ENCODE peak calls at places on chromosomes 5 and 9, in four cellular contexts. N is K562, C is GM12891, P is GM12878. L is an unnamed sample.

GRCh38 chr5:38718874-38719391 is 126.9 kb upstream of the OSMR start:
- DNase-seq in N (no peak), C (no peak), P (no peak), L (no peak)

GRCh38 chr9:34599546-34599945 is 10.0 kb upstream of the CNTFR start:
- DNase-seq in N (peak), C (no peak), P (no peak), L (no peak)

GRCh38 chr5:77546-77945 is 14.4 kb upstream of the PLEKHG4B start:
- DNase-seq in N (no peak), C (no peak), P (no peak), L (no peak)

GRCh38 chr5:170355601-170356098 is 33.5 kb downstream of the KCNMB1 start:
- DNase-seq in N (no peak), C (no peak), P (no peak), L (no peak)

GRCh38 chr5:94908889-94909480 is 290.5 kb downstream of the SLF1 start:
- DNase-seq in N (peak), C (no peak), P (no peak), L (peak)

GRCh38 chr5:142304013-142304701 is 20.7 kb downstream of the SPRY4 start:
- DNase-seq in N (no peak), C (no peak), P (no peak), L (no peak)

GRCh38 chr5:131814990-131815389 is 18.2 kb upstream of the FNIP1 start:
- DNase-seq in N (peak), C (no peak), P (no peak), L (no peak)

GRCh38 chr5:138663009-138663408 is 87.8 kb upstream of the HSPA9 start:
- DNase-seq in N (no peak), C (peak), P (no peak), L (peak)

GRCh38 chr9:134294228-134295071 is 31.8 kb upstream of the RXRA start:
- DNase-seq in N (peak), C (no peak), P (no peak), L (no peak)

GRCh38 chr9:121718063-121718462 is 66.6 kb downstream of the DAB2IP start:
- DNase-seq in N (no peak), C (no peak), P (no peak), L (no peak)

GRCh38 chr9:11915699-11916098 is 777.5 kb upstream of the TYRP1 start:
- DNase-seq in N (no peak), C (no peak), P (no peak), L (no peak)

GRCh38 chr9:842918-843468 is 1.5 kb downstream of the DMRT1 start:
- DNase-seq in N (no peak), C (no peak), P (no peak), L (no peak)

GRCh38 chr5:147388171-147388977 is 121.5 kb downstream of the DPYSL3 start:
- DNase-seq in N (no peak), C (no peak), P (no peak), L (no peak)

GRCh38 chr5:176851380-176851779 is 41.0 kb downstream of the UNC5A start:
- DNase-seq in N (no peak), C (no peak), P (no peak), L (no peak)

GRCh38 chr5:137143244-137143605 is 355.9 kb downstream of the SPOCK1 start:
- DNase-seq in N (no peak), C (no peak), P (no peak), L (no peak)

GRCh38 chr5:40570408-40571129 is 109.1 kb upstream of the PTGER4 start:
- DNase-seq in N (no peak), C (no peak), P (peak), L (no peak)

GRCh38 chr9:104774831-104775573 is 11.1 kb downstream of the NIPSNAP3B start:
- DNase-seq in N (peak), C (no peak), P (peak), L (peak)

GRCh38 chr5:160233215-160233614 is 3.9 kb downstream of the FABP6 start:
- DNase-seq in N (peak), C (no peak), P (peak), L (no peak)

GRCh38 chr5:5598547-5599113 is 176.2 kb downstream of the ICE1 start:
- DNase-seq in N (no peak), C (no peak), P (no peak), L (no peak)

GRCh38 chr5:96324708-96325107 is 108.3 kb downstream of the PCSK1 start:
- DNase-seq in N (no peak), C (no peak), P (no peak), L (no peak)

GRCh38 chr5:72141440-72142271 is 34.4 kb downstream of the MAP1B start:
- DNase-seq in N (no peak), C (no peak), P (no peak), L (no peak)

GRCh38 chr5:74183041-74183440 is 457.5 kb downstream of the ENC1 start:
- DNase-seq in N (no peak), C (no peak), P (no peak), L (no peak)

GRCh38 chr5:171521219-171521633 is 101.8 kb downstream of the FGF18 start:
- DNase-seq in N (no peak), C (no peak), P (no peak), L (no peak)

GRCh38 chr5:96012399-96012798 is 50.7 kb upstream of the ELL2 start:
- DNase-seq in N (no peak), C (no peak), P (no peak), L (no peak)

GRCh38 chr9:95726756-95727155 is 148.7 kb upstream of the ERCC6L2 start:
- DNase-seq in N (peak), C (no peak), P (no peak), L (peak)

GRCh38 chr9:114300153-114300845 is 22.6 kb upstream of the ORM1 start:
- DNase-seq in N (no peak), C (no peak), P (no peak), L (no peak)

GRCh38 chr9:19946446-19947109 is 157.7 kb upstream of the SLC24A2 start:
- DNase-seq in N (no peak), C (no peak), P (no peak), L (no peak)

GRCh38 chr9:91395106-91395552 is 28.5 kb downstream of the NFIL3 start:
- DNase-seq in N (no peak), C (no peak), P (no peak), L (peak)

GRCh38 chr5:7396169-7397004 is 449 bp downstream of the ADCY2 start:
- DNase-seq in N (no peak), C (no peak), P (no peak), L (no peak)

GRCh38 chr5:74206571-74207550 is 433.7 kb downstream of the ENC1 start:
- DNase-seq in N (no peak), C (no peak), P (no peak), L (no peak)

GRCh38 chr5:1876708-1877433 is 5.9 kb downstream of the IRX4 start:
- DNase-seq in N (no peak), C (no peak), P (no peak), L (no peak)

GRCh38 chr9:129306318-129306973 is 128.4 kb upstream of the IER5L start:
- DNase-seq in N (no peak), C (no peak), P (no peak), L (no peak)

GRCh38 chr9:93911871-93912554 is 43.1 kb downstream of the BARX1 start:
- DNase-seq in N (no peak), C (no peak), P (no peak), L (no peak)

GRCh38 chr5:56076486-56076885 is 81.7 kb upstream of the IL6ST start:
- DNase-seq in N (no peak), C (no peak), P (no peak), L (no peak)

GRCh38 chr5:142807378-142807911 is 37.3 kb downstream of the ARHGAP26 start:
- DNase-seq in N (no peak), C (no peak), P (no peak), L (peak)

GRCh38 chr9:34990908-34991832 is 1.6 kb downstream of the DNAJB5 start:
- DNase-seq in N (no peak), C (no peak), P (no peak), L (no peak)

GRCh38 chr5:113487779-113488644 is at the start of gene MCC:
- DNase-seq in N (no peak), C (peak), P (no peak), L (peak)

DNA sequence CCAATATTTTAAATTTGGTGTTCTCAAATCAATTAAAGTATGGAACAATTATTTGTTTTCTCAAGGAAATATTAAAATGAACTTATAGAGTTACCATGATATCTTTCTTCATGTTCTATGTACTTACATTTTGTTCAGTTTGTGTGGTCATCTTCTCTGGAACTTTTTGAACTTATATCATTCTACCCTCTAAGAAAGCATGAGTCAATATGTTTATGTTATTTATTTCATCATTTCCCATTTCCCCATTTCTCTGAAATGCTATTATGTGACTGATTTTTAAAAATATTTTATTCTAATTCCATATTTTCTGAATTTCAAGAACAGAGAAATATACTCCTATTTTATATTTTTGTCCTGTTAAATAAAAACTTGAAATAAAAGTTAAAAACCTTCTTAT is 123.5 kb upstream of the ACOT12 start:
- DNase-seq in N (no peak), C (no peak), P (no peak), L (no peak)
- TF ChIP-seq SPI1 in N (no peak), C (no peak), P (no peak), L (peak)

DNA sequence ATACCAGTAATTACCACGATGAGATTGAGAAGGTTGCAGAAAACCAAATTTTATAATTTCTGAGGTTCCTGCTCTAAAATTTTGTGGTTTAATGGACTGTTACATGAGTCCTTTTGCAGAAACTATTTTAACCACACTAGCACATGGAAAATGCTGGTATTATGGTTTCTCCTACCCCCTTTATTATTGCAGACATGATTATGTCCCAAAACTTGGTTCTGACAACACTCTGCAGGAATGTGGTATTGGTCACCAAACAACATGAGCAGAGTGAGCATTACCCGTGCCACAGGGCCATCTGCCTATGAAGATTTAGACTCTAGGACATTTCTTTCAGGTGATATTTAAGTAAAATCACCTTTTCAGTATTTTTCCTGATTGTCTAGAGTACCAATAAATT is 2.8 kb upstream of the ECM2 start:
- DNase-seq in N (no peak), C (no peak), P (no peak), L (peak)
- TF ChIP-seq SPI1 in N (no peak), C (no peak), P (no peak), L (no peak)

GRCh38 chr5:32785639-32786216 is 74.6 kb downstream of the NPR3 start:
- DNase-seq in N (no peak), C (no peak), P (peak), L (no peak)
- TF ChIP-seq SPI1 in N (no peak), C (no peak), P (no peak), L (no peak)

DNA sequence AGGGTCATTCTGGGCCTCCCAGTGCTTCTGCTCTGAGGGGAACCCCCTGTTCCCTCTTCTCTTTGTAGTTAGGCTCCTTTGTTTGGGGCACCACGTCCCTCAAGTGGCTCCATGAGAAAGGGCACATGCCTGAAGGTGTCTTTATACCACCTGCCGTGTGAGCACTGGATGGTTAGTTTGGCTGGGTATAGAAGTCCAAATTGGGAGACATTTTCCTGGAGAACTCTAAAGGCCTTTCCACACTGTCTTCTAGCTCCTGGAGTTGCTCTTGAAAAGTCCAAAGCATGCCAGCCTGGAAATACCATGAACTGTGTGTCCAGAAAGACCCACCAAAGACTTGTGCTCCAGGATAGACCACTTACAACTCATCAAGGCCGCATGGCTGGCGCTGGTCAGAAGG is 11.1 kb upstream of the CCDC187 start:
- DNase-seq in N (no peak), C (no peak), P (no peak), L (no peak)
- TF ChIP-seq SPI1 in N (no peak), C (no peak), P (no peak), L (no peak)

GRCh38 chr9:80410106-80410505 is 838.3 kb downstream of the TLE4 start:
- DNase-seq in N (no peak), C (no peak), P (no peak), L (no peak)
- TF ChIP-seq SPI1 in N (no peak), C (no peak), P (no peak), L (no peak)